ENCODE peak calls at places on chromosomes 2 and 18, in ten cellular contexts. F is cerebellum, L is fibroblast of pulmonary artery, S is body of pancreas, E is ureter, V is IMR-90, R is NCI-H2171, X is fibroblast of the conjunctiva, U is HTR-8/SVneo, K is osteocyte. N is an unnamed sample.
A peak's percentile ranks its signal among the peaks of the same experiment; 100 is the strongest.

GRCh38 chr2:209960676-209961630 is 41.5 kb upstream of the RPE start:
- DNase-seq in F (peak; percentile 38), L (peak; percentile 64), S (peak; percentile 75), E (peak; percentile 49), V (peak; percentile 37), R (peak; percentile 37), X (peak; percentile 28), U (peak; percentile 27), K (no peak), N (peak; percentile 43)

GRCh38 chr2:230011617-230012016 is 57.1 kb downstream of the SLC16A14 start:
- DNase-seq in F (no peak), L (no peak), S (no peak), E (no peak), V (peak; percentile 81), R (no peak), X (peak; percentile 8), U (no peak), K (no peak), N (no peak)

GRCh38 chr2:239324456-239324855 is 76.4 kb downstream of the HDAC4 start:
- DNase-seq in F (no peak), L (no peak), S (no peak), E (peak; percentile 36), V (no peak), R (no peak), X (no peak), U (no peak), K (no peak), N (no peak)

GRCh38 chr2:82641781-82642180 is 1817.3 kb downstream of the SUCLG1 start:
- DNase-seq in F (no peak), L (no peak), S (no peak), E (no peak), V (no peak), R (no peak), X (no peak), U (no peak), K (no peak), N (no peak)

GRCh38 chr2:16960579-16960978 is 294.9 kb upstream of the CYRIA start:
- DNase-seq in F (no peak), L (no peak), S (no peak), E (no peak), V (no peak), R (no peak), X (no peak), U (no peak), K (no peak), N (no peak)

GRCh38 chr2:203683421-203683820 is 23.0 kb upstream of the CD28 start:
- DNase-seq in F (no peak), L (no peak), S (no peak), E (no peak), V (no peak), R (no peak), X (no peak), U (no peak), K (no peak), N (no peak)

GRCh38 chr2:208112969-208113368 is 11.4 kb downstream of the CRYGD start:
- DNase-seq in F (no peak), L (no peak), S (no peak), E (no peak), V (no peak), R (peak; percentile 66), X (no peak), U (no peak), K (no peak), N (peak; percentile 82)

GRCh38 chr2:99242151-99242550 is 13.3 kb downstream of the LYG2 start:
- DNase-seq in F (no peak), L (no peak), S (no peak), E (no peak), V (no peak), R (no peak), X (no peak), U (no peak), K (no peak), N (no peak)

GRCh38 chr2:208440716-208441115 is 34.1 kb downstream of the PTH2R start:
- DNase-seq in F (no peak), L (no peak), S (no peak), E (no peak), V (no peak), R (no peak), X (no peak), U (no peak), K (no peak), N (no peak)

GRCh38 chr2:124913873-124914272 is 888.8 kb downstream of the CNTNAP5 start:
- DNase-seq in F (no peak), L (peak; percentile 6), S (no peak), E (no peak), V (no peak), R (no peak), X (no peak), U (no peak), K (no peak), N (no peak)

GRCh38 chr2:45585267-45585861 is 25.7 kb downstream of the SRBD1 start:
- DNase-seq in F (peak; percentile 8), L (peak; percentile 77), S (peak; percentile 42), E (no peak), V (peak; percentile 63), R (peak; percentile 15), X (peak; percentile 43), U (peak; percentile 24), K (no peak), N (peak; percentile 29)

GRCh38 chr2:239360008-239360407 is 40.8 kb downstream of the HDAC4 start:
- DNase-seq in F (no peak), L (no peak), S (no peak), E (no peak), V (no peak), R (no peak), X (no peak), U (no peak), K (no peak), N (no peak)

GRCh38 chr18:58456625-58457024 is 172.3 kb downstream of the ALPK2 start:
- DNase-seq in F (no peak), L (no peak), S (no peak), E (no peak), V (no peak), R (no peak), X (no peak), U (no peak), K (no peak), N (no peak)

GRCh38 chr2:183242937-183243336 is 118.7 kb downstream of the NUP35 start:
- DNase-seq in F (no peak), L (peak; percentile 43), S (no peak), E (no peak), V (peak; percentile 58), R (peak; percentile 74), X (no peak), U (no peak), K (no peak), N (peak; percentile 26)

GRCh38 chr2:64797881-64798590 is 144.3 kb upstream of the SERTAD2 start:
- DNase-seq in F (no peak), L (peak; percentile 41), S (peak; percentile 32), E (no peak), V (peak; percentile 75), R (no peak), X (no peak), U (peak; percentile 54), K (no peak), N (peak; percentile 53)

GRCh38 chr2:232960862-232961261 is 52.2 kb downstream of the NGEF start:
- DNase-seq in F (no peak), L (no peak), S (no peak), E (no peak), V (no peak), R (no peak), X (no peak), U (no peak), K (no peak), N (no peak)

GRCh38 chr18:13264986-13265900 is 46.7 kb downstream of the LDLRAD4 start:
- DNase-seq in F (no peak), L (no peak), S (no peak), E (peak; percentile 34), V (no peak), R (no peak), X (no peak), U (no peak), K (peak; percentile 72), N (no peak)

N was measured in NCI-H146.